ENCODE peak calls at places on chromosomes 6 and 20, in five cellular contexts. X is germinal center; F is CD4-positive, alpha-beta memory T cell; C is activated CD8-positive, alpha-beta T cell treated with anti-CD3 and anti-CD28 coated beads for 36 hours; B is stimulated activated CD4-positive, alpha-beta T cell treated with anti-CD3 and anti-CD28 coated beads, Interleukin-15, amount 100 ng/mL, for 1 hour. E is an unnamed sample.

GRCh38 chr6:8983202-8983688 is 547.9 kb upstream of the SLC35B3 start:
- DNase-seq in X (peak), F (peak), C (peak), B (peak), E (peak)

GRCh38 chr6:46263709-46264091 is 92.9 kb upstream of the ENPP5 start:
- DNase-seq in F (no peak), C (no peak), X (no peak), B (no peak), E (no peak)

GRCh38 chr20:17228624-17229061 is 1.8 kb downstream of the PCSK2 start:
- DNase-seq in C (no peak), B (no peak), X (no peak), F (no peak), E (peak)

GRCh38 chr6:13715444-13715883 is 3.8 kb upstream of the RANBP9 start:
- DNase-seq in C (peak), B (no peak), X (no peak), F (no peak), E (no peak)

GRCh38 chr6:56946368-56946767 is 8.5 kb upstream of the BEND6 start:
- DNase-seq in B (no peak), F (no peak), C (no peak), X (no peak), E (no peak)

GRCh38 chr20:49890651-49891361 is 24.5 kb downstream of the SPATA2 start:
- DNase-seq in F (no peak), C (no peak), B (no peak), X (no peak), E (no peak)

GRCh38 chr20:50191065-50191565 is 485 bp downstream of the CEBPB start:
- DNase-seq in X (peak), F (peak), C (peak), B (peak), E (peak)

GRCh38 chr6:68653706-68654089 is 18.6 kb downstream of the ADGRB3 start:
- DNase-seq in X (no peak), B (no peak), F (no peak), C (no peak), E (no peak)

GRCh38 chr6:2480267-2480966 is 235.0 kb upstream of the GMDS start:
- DNase-seq in X (no peak), F (no peak), C (no peak), B (no peak), E (no peak)

GRCh38 chr6:56374841-56375369 is 127.5 kb upstream of the COL21A1 start:
- DNase-seq in F (no peak), X (no peak), C (no peak), B (no peak), E (no peak)

GRCh38 chr20:39800548-39800947 is 838.4 kb downstream of the DHX35 start:
- DNase-seq in C (no peak), B (no peak), F (no peak), X (no peak), E (no peak)

GRCh38 chr6:80520195-80520594 is 413.7 kb downstream of the BCKDHB start:
- DNase-seq in C (no peak), B (no peak), F (no peak), X (no peak), E (no peak)

GRCh38 chr6:139219271-139219729 is 72.5 kb downstream of the TXLNB start:
- DNase-seq in B (peak), C (peak), F (peak), X (peak), E (peak)

GRCh38 chr6:157911278-157911677 is 70.4 kb upstream of the SYNJ2 start:
- DNase-seq in F (no peak), X (no peak), C (no peak), B (no peak), E (no peak)

GRCh38 chr6:136149311-136149710 is 100.8 kb downstream of the MTFR2 start:
- DNase-seq in F (no peak), X (no peak), B (no peak), C (no peak), E (no peak)

GRCh38 chr6:7106752-7107577 is 796 bp upstream of the RREB1 start:
- DNase-seq in F (peak), X (peak), B (peak), C (peak), E (peak)

GRCh38 chr20:45097485-45098095 is 3.3 kb downstream of the KCNS1 start:
- DNase-seq in B (no peak), F (peak), X (peak), C (peak), E (peak)

GRCh38 chr20:49391404-49392245 is 90.8 kb downstream of the KCNB1 start:
- DNase-seq in F (no peak), B (no peak), X (no peak), C (no peak), E (no peak)

GRCh38 chr6:109788687-109789086 is 97.6 kb downstream of the FIG4 start:
- DNase-seq in X (no peak), C (no peak), B (no peak), F (no peak), E (no peak)

E was measured in endothelial cell.